ENCODE peak calls at places on chromosomes 5 and 9, in five cellular contexts. J, D, A, N and F are unnamed samples.

GRCh38 chr5:178351221-178351825 is 118.7 kb upstream of the PHYKPL start:
- DNase-seq in D (no peak), N (no peak), J (no peak), A (no peak), F (no peak)

GRCh38 chr9:115200711-115201505 is 83.0 kb upstream of the TNC start:
- DNase-seq in N (no peak), D (no peak), J (no peak), A (no peak), F (no peak)

GRCh38 chr5:14256756-14257393 is 113.7 kb downstream of the TRIO start:
- DNase-seq in J (no peak), D (no peak), A (no peak), N (no peak), F (no peak)

GRCh38 chr9:136610426-136610825 is 52.3 kb upstream of the EGFL7 start:
- DNase-seq in D (no peak), J (no peak), A (no peak), N (no peak), F (no peak)

GRCh38 chr9:109730228-109730627 is 49.8 kb upstream of the PALM2AKAP2 start:
- DNase-seq in A (no peak), D (no peak), N (no peak), J (no peak), F (no peak)

GRCh38 chr9:2674141-2674824 is 43.0 kb upstream of the KCNV2 start:
- DNase-seq in D (no peak), J (no peak), A (no peak), N (no peak), F (no peak)

GRCh38 chr5:176536132-176536901 is 885 bp downstream of the RNF44 start:
- DNase-seq in D (peak), J (peak), N (no peak), A (peak), F (peak)

GRCh38 chr5:95664204-95664786 is 17.7 kb downstream of the RFESD start:
- DNase-seq in A (peak), N (no peak), D (no peak), J (peak), F (peak)

GRCh38 chr9:36208521-36209253 is 18.0 kb downstream of the CLTA start:
- DNase-seq in A (no peak), D (no peak), J (no peak), N (no peak), F (no peak)

GRCh38 chr5:134113908-134114875 is at the start of gene TCF7:
- DNase-seq in N (peak), A (peak), D (peak), J (peak), F (peak)

GRCh38 chr5:127615916-127616315 is 33.0 kb upstream of the CTXN3 start:
- DNase-seq in J (no peak), D (no peak), N (no peak), A (no peak), F (no peak)

GRCh38 chr5:16727937-16728336 is 111.1 kb upstream of the RETREG1 start:
- DNase-seq in A (no peak), N (no peak), D (no peak), J (no peak), F (no peak)

GRCh38 chr5:154611341-154611767 is 133.3 kb upstream of the HAND1 start:
- DNase-seq in D (peak), N (no peak), J (no peak), A (no peak), F (no peak)

GRCh38 chr5:105230516-105230915 is 1667.9 kb upstream of the NUDT12 start:
- DNase-seq in N (no peak), A (no peak), J (no peak), D (no peak), F (no peak)

GRCh38 chr9:70056545-70056944 is 12.9 kb downstream of the MAMDC2 start:
- DNase-seq in A (no peak), N (no peak), J (no peak), D (no peak), F (no peak)

GRCh38 chr5:65482280-65482726 is 583 bp upstream of the ADAMTS6 start:
- DNase-seq in J (no peak), A (no peak), D (no peak), N (no peak), F (no peak)